ENCODE peak calls at places on chromosomes 13 and 19, in ten cellular contexts. S is cardiac muscle cell, O is breast epithelium, Q is heart right ventricle, B is dorsolateral prefrontal cortex, W is lower leg skin, N is fibroblast of the aortic adventitia, F is brain microvascular endothelial cell, E is astrocyte, C is A673. K is an unnamed sample.

GRCh38 chr19:39671739-39672363 is 16.1 kb downstream of the LGALS16 start:
- DNase-seq in S (peak; percentile 67), F (peak; percentile 48), O (no peak), E (peak; percentile 8), W (no peak), C (peak; percentile 65), B (no peak), Q (peak; percentile 26), N (peak; percentile 66), K (no peak)

GRCh38 chr13:98466634-98467236 is 110.2 kb downstream of the STK24 start:
- DNase-seq in Q (no peak), F (peak; percentile 81), N (peak; percentile 45), S (peak; percentile 52), W (no peak), B (no peak), O (no peak), E (no peak), C (peak; percentile 71), K (no peak)

GRCh38 chr13:108104736-108105135 is 110.6 kb downstream of the LIG4 start:
- DNase-seq in N (no peak), B (no peak), Q (no peak), E (no peak), C (no peak), S (no peak), O (no peak), W (no peak), F (no peak), K (no peak)

GRCh38 chr19:35449347-35450043 is 1.4 kb downstream of the FFAR2 start:
- DNase-seq in N (no peak), S (no peak), O (peak; percentile 54), Q (no peak), W (no peak), F (no peak), B (no peak), C (peak; percentile 42), E (no peak), K (no peak)

GRCh38 chr19:11377237-11377636 is 2.8 kb downstream of the SWSAP1 start:
- DNase-seq in O (no peak), Q (no peak), F (peak; percentile 82), C (no peak), N (peak; percentile 91), W (peak; percentile 44), S (no peak), B (no peak), E (peak; percentile 86), K (no peak)

GRCh38 chr19:40320558-40320935 is 27.6 kb downstream of the C19orf47 start:
- DNase-seq in Q (no peak), C (no peak), N (no peak), W (no peak), O (no peak), F (no peak), E (no peak), B (peak; percentile 26), S (no peak), K (no peak)

GRCh38 chr19:49213791-49214190 is 56.2 kb downstream of the TRPM4 start:
- DNase-seq in E (no peak), C (peak; percentile 52), O (no peak), W (no peak), S (no peak), F (no peak), B (no peak), Q (no peak), N (no peak), K (no peak)

GRCh38 chr13:113399755-113400149 is 35.8 kb upstream of the GRTP1 start:
- DNase-seq in B (peak; percentile 39), S (no peak), E (no peak), N (no peak), F (no peak), W (no peak), Q (no peak), O (no peak), C (no peak), K (peak; percentile 52)

GRCh38 chr19:33171916-33172359 is 22.2 kb upstream of the LRP3 start:
- DNase-seq in O (no peak), C (no peak), N (peak; percentile 44), W (no peak), S (no peak), F (no peak), Q (no peak), E (peak; percentile 47), B (no peak), K (no peak)

GRCh38 chr13:40230833-40231266 is 435.6 kb downstream of the FOXO1 start:
- DNase-seq in Q (no peak), S (no peak), N (peak; percentile 79), C (no peak), E (peak; percentile 71), W (no peak), F (peak; percentile 68), O (no peak), B (no peak), K (no peak)

GRCh38 chr13:23949200-23949599 is 51.9 kb upstream of the C1QTNF9B start:
- DNase-seq in S (no peak), F (no peak), C (no peak), N (no peak), B (no peak), E (no peak), O (no peak), W (no peak), Q (no peak), K (no peak)

GRCh38 chr13:66803759-66804456 is 426.2 kb downstream of the PCDH9 start:
- DNase-seq in N (no peak), B (no peak), E (no peak), Q (no peak), O (no peak), W (no peak), F (no peak), C (no peak), S (no peak), K (no peak)

GRCh38 chr19:33740811-33741396 is 55.8 kb upstream of the KCTD15 start:
- DNase-seq in S (peak; percentile 88), O (no peak), B (no peak), F (peak; percentile 32), C (peak; percentile 58), W (no peak), Q (peak; percentile 42), E (peak; percentile 27), N (peak; percentile 39), K (no peak)

GRCh38 chr13:80086304-80086721 is 254.6 kb downstream of the SPRY2 start:
- DNase-seq in W (no peak), Q (no peak), N (peak; percentile 14), B (no peak), C (no peak), S (no peak), O (no peak), F (no peak), E (peak; percentile 44), K (no peak)

GRCh38 chr19:49925486-49925885 is 3.5 kb upstream of the ATF5 start:
- DNase-seq in O (no peak), B (no peak), W (no peak), F (no peak), Q (no peak), S (no peak), C (no peak), N (no peak), E (no peak), K (no peak)

GRCh38 chr19:53958168-53958571 is 4.6 kb upstream of the CACNG8 start:
- DNase-seq in W (no peak), B (peak; percentile 79), Q (no peak), S (peak; percentile 37), C (peak; percentile 78), N (no peak), E (no peak), F (no peak), O (no peak), K (no peak)

GRCh38 chr13:104043184-104043583 is 977.0 kb upstream of the SLC10A2 start:
- DNase-seq in B (no peak), Q (no peak), N (no peak), F (no peak), E (peak; percentile 7), O (no peak), S (no peak), W (no peak), C (no peak), K (no peak)

GRCh38 chr13:77285098-77285497 is 41.8 kb downstream of the MYCBP2 start:
- DNase-seq in N (no peak), E (no peak), S (no peak), Q (no peak), F (no peak), B (no peak), W (no peak), C (no peak), O (no peak), K (no peak)
- H3K4me3 ChIP-seq in N (no peak overlapping the region), E (no peak overlapping the region), S (no peak overlapping the region), Q (no peak overlapping the region), F (no peak overlapping the region), B (no peak overlapping the region), W (no peak overlapping the region), C (no peak overlapping the region), O (no peak overlapping the region), K (no peak overlapping the region)

GRCh38 chr19:13082192-13083007 is 20.3 kb downstream of the LYL1 start:
- DNase-seq in N (peak; percentile 63), S (peak; percentile 48), O (no peak), Q (no peak), F (peak; percentile 68), W (no peak), B (no peak), E (peak; percentile 40), C (peak; percentile 51), K (no peak)
- TF ChIP-seq CTCF in N (peak; percentile 42), S (peak; percentile 33), O (no peak), Q (peak; percentile 46), F (peak; percentile 69), W (no peak), B (peak; percentile 40), E (peak; percentile 43), C (peak; percentile 40), K (peak; percentile 16)

DNA sequence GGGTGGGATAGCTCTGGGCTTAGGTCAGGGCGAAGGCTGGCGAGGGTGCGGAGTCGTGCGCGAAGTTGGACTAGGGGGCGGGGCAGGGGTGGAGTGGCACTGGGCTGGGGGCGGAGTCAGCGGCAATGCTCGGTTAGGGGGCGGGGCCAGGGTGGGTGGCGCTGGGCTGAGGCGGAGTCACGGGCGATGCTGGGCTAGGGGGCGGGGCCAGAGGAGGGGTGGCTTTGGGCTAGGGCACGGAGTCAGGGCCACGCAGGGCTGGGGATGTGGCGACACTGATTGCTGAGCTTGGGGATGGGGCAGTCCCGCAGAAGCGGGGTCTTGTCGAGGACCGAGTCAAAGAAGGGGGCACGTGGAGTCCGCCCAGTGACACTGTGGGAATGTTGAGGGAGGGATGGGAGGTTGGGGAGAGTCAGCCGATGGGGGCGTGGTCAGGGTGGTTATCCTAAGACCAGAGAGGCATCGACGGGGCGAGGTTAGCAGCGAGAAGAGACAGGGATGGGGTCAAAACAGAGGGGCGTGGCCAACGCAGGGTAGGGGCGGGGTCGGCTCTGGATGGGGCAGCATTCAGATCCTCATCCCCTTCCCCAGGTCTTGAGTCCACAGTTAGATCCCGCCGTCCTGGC is 8.7 kb downstream of the HOMER3 start:
- DNase-seq in B (peak; percentile 86), O (peak; percentile 61), F (no peak), Q (peak; percentile 69), E (no peak), W (peak; percentile 61), C (peak; percentile 66), S (peak; percentile 88), N (peak; percentile 39), K (peak; percentile 91)
- H3K4me3 ChIP-seq in B (peak overlapping the region; percentile 21), O (no peak overlapping the region), F (peak overlapping the region; percentile 17), Q (no peak overlapping the region), E (no peak overlapping the region), W (no peak overlapping the region), C (no peak overlapping the region), S (peak overlapping the region; percentile 2), N (no peak overlapping the region), K (no peak overlapping the region)

GRCh38 chr19:2269244-2270156 is 12.5 kb downstream of the PEAK3 start:
- DNase-seq in B (peak; percentile 98), F (peak; percentile 93), W (peak; percentile 97), S (peak; percentile 96), C (peak; percentile 98), O (peak; percentile 99), E (peak; percentile 82), Q (peak; percentile 99), N (peak; percentile 95), K (peak; percentile 99)
- TF ChIP-seq CTCF in B (peak; percentile 33), F (peak; percentile 23), W (no peak), S (no peak), C (no peak), O (peak; percentile 64), E (no peak), Q (no peak), N (peak; percentile 32), K (no peak)